ENCODE peak calls at places on chromosome 21, in seven cellular contexts. I is IMR-90, S is neuronal stem cell, V is H1, D is mesenchymal stem cell, M is mesendoderm, O is trophoblast cell. C is an unnamed sample.

GRCh38 chr21:31781737-31782136 is 49.8 kb upstream of the SCAF4 start:
- DNase-seq in I (peak), S (no peak), V (no peak), D (peak), M (no peak), O (no peak), C (no peak)

GRCh38 chr21:36045993-36046392 is 14.3 kb downstream of the SETD4 start:
- DNase-seq in I (peak), S (no peak), V (no peak), D (peak), M (no peak), O (no peak), C (no peak)

GRCh38 chr21:37357691-37358090 is 8.9 kb upstream of the DYRK1A start:
- DNase-seq in I (no peak), S (no peak), V (no peak), D (no peak), M (no peak), O (peak), C (no peak)

GRCh38 chr21:27424601-27425000 is 457.7 kb upstream of the ADAMTS5 start:
- DNase-seq in I (peak), S (no peak), V (no peak), D (peak), M (no peak), O (peak), C (no peak)

GRCh38 chr21:26007911-26008579 is 162.5 kb downstream of the APP start:
- DNase-seq in I (peak), S (no peak), V (no peak), D (peak), M (no peak), O (no peak), C (no peak)

GRCh38 chr21:33229776-33230517 is at the start of gene IFNAR2:
- DNase-seq in I (peak), S (peak), V (peak), D (peak), M (peak), O (peak), C (peak)

GRCh38 chr21:31338892-31339368 is 5.1 kb downstream of the TIAM1 start:
- DNase-seq in I (no peak), S (no peak), V (no peak), D (no peak), M (no peak), O (no peak), C (no peak)

GRCh38 chr21:16572032-16572431 is 842.2 kb downstream of the USP25 start:
- DNase-seq in I (peak), S (no peak), V (no peak), D (no peak), M (no peak), O (peak), C (no peak)

GRCh38 chr21:34073749-34074282 is 438 bp downstream of the MRPS6 start:
- DNase-seq in I (no peak), S (no peak), V (peak), D (no peak), M (no peak), O (peak), C (no peak)

GRCh38 chr21:40587786-40588353 is 259.1 kb downstream of the DSCAM start:
- DNase-seq in I (no peak), S (peak), V (no peak), D (no peak), M (peak), O (no peak), C (no peak)

GRCh38 chr21:33208534-33208933 is 21.2 kb upstream of the IFNAR2 start:
- DNase-seq in I (no peak), S (no peak), V (no peak), D (no peak), M (no peak), O (no peak), C (no peak)

GRCh38 chr21:26127073-26127814 is 43.3 kb downstream of the APP start:
- DNase-seq in I (no peak), S (no peak), V (no peak), D (no peak), M (no peak), O (no peak), C (no peak)

GRCh38 chr21:31133243-31133830 is 95.1 kb upstream of the KRTAP19-8 start:
- DNase-seq in I (no peak), S (no peak), V (no peak), D (no peak), M (no peak), O (no peak), C (no peak)

GRCh38 chr21:23384679-23385078 is 2222.6 kb downstream of the MRPL39 start:
- DNase-seq in I (no peak), S (peak), V (peak), D (no peak), M (peak), O (no peak), C (peak)

GRCh38 chr21:31929548-31929947 is 56.7 kb downstream of the HUNK start:
- DNase-seq in I (no peak), S (peak), V (no peak), D (no peak), M (no peak), O (no peak), C (no peak)

GRCh38 chr21:27134513-27134912 is 167.6 kb upstream of the ADAMTS5 start:
- DNase-seq in I (peak), S (no peak), V (no peak), D (peak), M (no peak), O (no peak), C (no peak)

GRCh38 chr21:33931799-33932390 is 16.3 kb upstream of the ATP5PO start:
- DNase-seq in I (no peak), S (no peak), V (no peak), D (peak), M (no peak), O (no peak), C (no peak)

GRCh38 chr21:37571442-37571841 is 204.9 kb downstream of the DYRK1A start:
- DNase-seq in I (no peak), S (no peak), V (no peak), D (no peak), M (no peak), O (no peak), C (no peak)

GRCh38 chr21:35643176-35643575 is 417.1 kb downstream of the SETD4 start:
- DNase-seq in I (peak), S (no peak), V (no peak), D (no peak), M (peak), O (peak), C (no peak)

GRCh38 chr21:37462087-37462861 is 95.7 kb downstream of the DYRK1A start:
- DNase-seq in I (no peak), S (no peak), V (no peak), D (no peak), M (peak), O (no peak), C (no peak)

GRCh38 chr21:32844653-32845443 is 73.3 kb upstream of the PAXBP1 start:
- DNase-seq in I (peak), S (no peak), V (no peak), D (peak), M (peak), O (peak), C (no peak)

GRCh38 chr21:33490991-33491372 is 534 bp downstream of the DNAJC28 start:
- DNase-seq in I (no peak), S (no peak), V (no peak), D (no peak), M (no peak), O (peak), C (no peak)

GRCh38 chr21:35027558-35028450 is 21.3 kb downstream of the RUNX1 start:
- DNase-seq in I (no peak), S (no peak), V (no peak), D (no peak), M (no peak), O (no peak), C (no peak)

GRCh38 chr21:34693192-34693810 is 24.5 kb downstream of the CLIC6 start:
- DNase-seq in I (peak), S (peak), V (peak), D (peak), M (peak), O (peak), C (peak)

GRCh38 chr21:32240708-32241433 is 38.0 kb downstream of the MIS18A start:
- DNase-seq in I (peak), S (no peak), V (no peak), D (no peak), M (no peak), O (no peak), C (no peak)

GRCh38 chr21:33028759-33029511 is 3.2 kb downstream of the OLIG2 start:
- DNase-seq in I (peak), S (no peak), V (peak), D (no peak), M (no peak), O (no peak), C (peak)

GRCh38 chr21:33031152-33031551 is 5.4 kb downstream of the OLIG2 start:
- DNase-seq in I (no peak), S (no peak), V (peak), D (no peak), M (no peak), O (no peak), C (no peak)

GRCh38 chr21:31580866-31581276 is 78.6 kb upstream of the SOD1 start:
- DNase-seq in I (peak), S (peak), V (peak), D (peak), M (peak), O (peak), C (peak)

GRCh38 chr21:37974081-37974480 is 57.8 kb upstream of the KCNJ6 start:
- DNase-seq in I (peak), S (no peak), V (no peak), D (no peak), M (no peak), O (peak), C (no peak)

GRCh38 chr21:41217656-41218380 is 49.9 kb downstream of the BACE2 start:
- DNase-seq in I (peak), S (no peak), V (no peak), D (no peak), M (peak), O (peak), C (peak)

GRCh38 chr21:15309721-15310120 is 244.9 kb upstream of the NRIP1 start:
- DNase-seq in I (no peak), S (no peak), V (no peak), D (no peak), M (no peak), O (no peak), C (no peak)

GRCh38 chr21:32122082-32122481 is 156.8 kb downstream of the MIS18A start:
- DNase-seq in I (no peak), S (no peak), V (no peak), D (no peak), M (no peak), O (no peak), C (no peak)

GRCh38 chr21:34524671-34525601 is 12.9 kb upstream of the KCNE1 start:
- DNase-seq in I (peak), S (no peak), V (peak), D (peak), M (peak), O (peak), C (peak)

GRCh38 chr21:33217168-33217567 is 12.6 kb upstream of the IFNAR2 start:
- DNase-seq in I (no peak), S (no peak), V (no peak), D (no peak), M (no peak), O (no peak), C (no peak)

GRCh38 chr21:34669149-34669879 is 520 bp downstream of the CLIC6 start:
- DNase-seq in I (no peak), S (peak), V (peak), D (no peak), M (peak), O (no peak), C (no peak)

GRCh38 chr21:31108969-31109368 is 70.7 kb upstream of the KRTAP19-8 start:
- DNase-seq in I (peak), S (no peak), V (no peak), D (peak), M (peak), O (no peak), C (no peak)

GRCh38 chr21:23541571-23541970 is 2065.7 kb downstream of the MRPL39 start:
- DNase-seq in I (no peak), S (no peak), V (no peak), D (no peak), M (peak), O (no peak), C (no peak)

GRCh38 chr21:20292280-20292679 is 705.9 kb upstream of the NCAM2 start:
- DNase-seq in I (no peak), S (no peak), V (no peak), D (no peak), M (no peak), O (no peak), C (no peak)
- H3K23ac ChIP-seq in I (no peak), S (no peak), V (no peak), D (no peak), M (no peak), O (no peak), C (no peak)

DNA sequence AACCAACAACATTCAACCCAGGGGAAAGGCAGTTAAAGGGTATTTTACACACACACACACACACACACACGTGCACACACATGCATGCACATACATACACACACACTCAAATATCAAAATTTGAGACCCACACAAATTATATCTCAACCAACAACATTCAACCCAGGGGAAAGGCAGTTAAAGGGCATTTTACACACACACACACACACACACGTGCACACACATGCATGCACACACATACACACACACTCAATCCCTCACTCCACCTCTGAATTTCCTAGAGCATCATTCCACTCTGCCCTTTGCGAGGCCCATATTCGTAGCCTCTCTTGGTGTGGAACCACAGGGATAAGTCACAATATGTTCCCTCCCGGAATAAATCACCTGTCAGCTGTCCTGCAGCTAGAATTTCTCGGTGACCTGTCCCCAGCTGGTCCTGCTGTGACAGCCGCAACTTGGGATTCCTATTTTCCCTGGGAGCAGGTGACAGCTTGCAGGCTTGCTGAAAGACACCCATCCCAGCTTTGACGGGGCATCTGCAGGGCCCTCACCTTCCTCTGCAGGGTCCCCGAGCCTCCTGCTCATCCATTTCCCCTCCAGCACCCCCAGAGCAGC is 122.7 kb downstream of the PSMG1 start:
- DNase-seq in I (no peak), S (no peak), V (no peak), D (no peak), M (no peak), O (no peak), C (no peak)
- H3K18ac ChIP-seq in I (no peak), S (no peak), V (no peak), D (peak), M (no peak), O (no peak), C (no peak)

GRCh38 chr21:46081022-46081861 is 16.7 kb upstream of the COL6A2 start:
- DNase-seq in I (no peak), S (no peak), V (no peak), D (no peak), M (no peak), O (peak), C (peak)

GRCh38 chr21:46078984-46079356 is 18.9 kb upstream of the COL6A2 start:
- DNase-seq in I (no peak), S (no peak), V (no peak), D (no peak), M (no peak), O (no peak), C (no peak)

GRCh38 chr21:46079357-46080170 is 18.3 kb upstream of the COL6A2 start:
- DNase-seq in I (peak), S (no peak), V (no peak), D (peak), M (no peak), O (no peak), C (peak)

GRCh38 chr21:46081862-46082637 is 15.9 kb upstream of the COL6A2 start:
- DNase-seq in I (no peak), S (no peak), V (no peak), D (no peak), M (no peak), O (no peak), C (peak)

DNA sequence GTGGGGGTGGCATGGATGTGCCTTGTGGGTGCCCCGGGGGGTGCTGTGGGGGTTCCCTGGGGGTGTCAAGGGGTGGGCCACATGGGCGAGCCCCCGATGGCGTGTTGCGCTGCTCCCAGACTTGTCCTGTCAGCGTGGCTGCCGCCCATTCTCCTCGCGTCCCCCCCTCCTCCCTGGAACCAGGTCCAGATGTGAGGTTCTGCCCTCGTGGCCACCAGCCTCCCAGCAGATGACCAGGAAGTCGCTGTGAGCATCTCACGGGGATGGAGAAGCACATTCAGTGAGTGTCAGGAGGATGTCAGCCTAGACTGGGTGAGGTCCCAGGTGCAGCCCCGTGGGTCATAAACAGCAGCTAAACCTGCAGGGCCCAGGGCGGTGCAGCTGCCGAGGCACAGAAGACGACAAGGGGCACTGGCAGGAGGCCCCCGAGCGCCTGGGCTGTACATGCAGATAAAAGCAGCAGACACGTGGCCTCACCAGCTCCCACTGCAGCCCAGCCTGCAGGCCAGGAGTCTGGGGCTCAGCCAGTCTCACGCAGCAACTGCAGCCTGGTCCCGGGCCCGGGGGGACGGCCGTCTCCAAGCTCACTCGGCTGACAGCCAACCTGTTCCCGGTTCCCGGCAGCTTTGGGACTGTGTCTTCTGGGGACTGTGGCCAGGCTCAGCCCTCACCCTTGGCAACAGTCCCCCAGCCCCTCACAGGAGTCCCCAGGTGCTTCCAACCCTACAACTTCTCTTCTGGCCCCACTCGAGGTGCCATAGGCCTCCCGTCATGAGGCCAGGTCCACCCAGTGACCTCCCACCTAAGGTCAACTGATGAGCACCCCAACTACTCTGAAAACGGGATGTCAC is 17.5 kb upstream of the COL6A2 start:
- DNase-seq in I (no peak), S (no peak), V (no peak), D (no peak), M (no peak), O (no peak), C (peak)
- H3K27ac ChIP-seq in I (peak), S (no peak), V (no peak), D (no peak), M (no peak), O (no peak), C (no peak)

GRCh38 chr21:18772404-18772803 is 368.8 kb upstream of the TMPRSS15 start:
- DNase-seq in I (no peak), S (no peak), V (no peak), D (no peak), M (no peak), O (peak), C (no peak)
- H3K23ac ChIP-seq in I (no peak), S (no peak), V (no peak), D (no peak), M (no peak), O (no peak), C (no peak)

GRCh38 chr21:43899307-43900077 is 34.5 kb downstream of the AGPAT3 start:
- DNase-seq in I (no peak), S (no peak), V (no peak), D (no peak), M (no peak), O (no peak), C (no peak)
- H3K18ac ChIP-seq in I (no peak), S (peak), V (no peak), D (no peak), M (no peak), O (no peak), C (no peak)

DNA sequence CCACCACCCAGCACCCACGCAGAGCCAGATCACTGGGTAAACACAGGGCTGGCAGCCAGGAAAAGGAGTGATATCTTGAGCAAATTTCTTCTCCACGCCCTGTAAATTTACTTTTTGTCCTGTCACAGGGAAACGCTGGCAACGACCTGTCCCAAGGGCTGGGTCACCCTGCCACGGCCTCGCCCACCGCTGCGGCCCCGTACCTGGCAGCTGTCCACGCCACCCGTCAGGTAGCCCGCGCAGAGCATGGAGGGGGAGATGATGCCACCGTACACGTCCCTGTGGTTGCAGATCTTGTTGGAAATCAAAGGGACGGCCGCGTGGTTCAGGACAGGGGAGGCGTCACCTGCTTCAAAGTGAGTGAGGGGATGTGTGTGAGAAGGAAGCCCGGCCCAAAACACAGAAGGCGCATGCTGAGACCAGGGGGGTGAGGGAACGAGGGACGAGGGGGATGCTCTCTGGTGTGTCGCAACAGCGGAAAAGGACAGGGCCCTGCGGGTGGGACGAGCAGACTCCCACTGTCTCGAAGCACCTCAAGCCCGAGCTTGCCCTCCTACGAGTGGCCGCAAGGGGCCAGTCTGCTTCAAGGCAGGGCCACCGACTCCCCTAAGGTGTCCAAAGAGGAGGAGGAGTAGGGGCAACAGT is 10.1 kb upstream of the TFF1 start:
- DNase-seq in I (no peak), S (no peak), V (no peak), D (no peak), M (no peak), O (no peak), C (peak)
- H3K27ac ChIP-seq in I (no peak), S (no peak), V (no peak), D (no peak), M (no peak), O (no peak), C (no peak)

GRCh38 chr21:29007135-29007534 is 12.0 kb downstream of the RWDD2B start:
- DNase-seq in I (no peak), S (no peak), V (no peak), D (no peak), M (no peak), O (peak), C (no peak)
- H3K23ac ChIP-seq in I (no peak), S (no peak), V (no peak), D (no peak), M (no peak), O (no peak), C (no peak)